ENCODE peak calls at places on chromosomes 6 and 20, in ten cellular contexts. O, Z, R, U, Q, X, I, P, K and A are unnamed samples.

GRCh38 chr20:21020656-21021004 is 85.5 kb downstream of the LINC00237 start:
- DNase-seq in O (no peak), Z (no peak), R (no peak), U (no peak), Q (no peak), X (no peak), I (no peak), P (no peak), K (no peak), A (no peak)

GRCh38 chr20:40599987-40600386 is 89.0 kb downstream of the MAFB start:
- DNase-seq in O (no peak), Z (no peak), R (no peak), U (no peak), Q (no peak), X (no peak), I (no peak), P (no peak), K (no peak), A (no peak)

GRCh38 chr6:68042339-68043121 is 592.6 kb upstream of the ADGRB3 start:
- DNase-seq in O (no peak), Z (no peak), R (no peak), U (no peak), Q (no peak), X (no peak), I (no peak), P (no peak), K (no peak), A (no peak)

GRCh38 chr20:61436674-61437279 is 184.7 kb downstream of the CDH4 start:
- DNase-seq in O (peak), Z (no peak), R (peak), U (no peak), Q (no peak), X (no peak), I (peak), P (no peak), K (no peak), A (no peak)

GRCh38 chr20:38353298-38353697 is 7.0 kb downstream of the LBP start:
- DNase-seq in O (no peak), Z (no peak), R (no peak), U (no peak), Q (no peak), X (no peak), I (no peak), P (no peak), K (no peak), A (no peak)

GRCh38 chr20:19737025-19737424 is 21.0 kb upstream of the RIN2 start:
- DNase-seq in O (peak), Z (no peak), R (no peak), U (no peak), Q (peak), X (no peak), I (peak), P (no peak), K (no peak), A (no peak)

GRCh38 chr6:134373282-134373922 is 55.5 kb upstream of the SGK1 start:
- DNase-seq in O (no peak), Z (no peak), R (peak), U (no peak), Q (peak), X (no peak), I (peak), P (no peak), K (no peak), A (no peak)

GRCh38 chr6:41271901-41272395 is 14.5 kb downstream of the TREM1 start:
- DNase-seq in O (no peak), Z (no peak), R (peak), U (no peak), Q (peak), X (no peak), I (no peak), P (no peak), K (no peak), A (no peak)

GRCh38 chr6:149457316-149457884 is 27.4 kb downstream of the ZC3H12D start:
- DNase-seq in O (no peak), Z (no peak), R (no peak), U (no peak), Q (no peak), X (no peak), I (no peak), P (no peak), K (peak), A (no peak)

GRCh38 chr6:116472710-116473109 is 11.5 kb downstream of the CALHM6 start:
- DNase-seq in O (no peak), Z (no peak), R (no peak), U (no peak), Q (no peak), X (no peak), I (no peak), P (no peak), K (no peak), A (no peak)